ENCODE peak calls at places on chromosomes 3 and 15, in six cellular contexts. T, H, O, G, J and Y are unnamed samples.

GRCh38 chr15:70266412-70267089 is 168.8 kb upstream of the TLE3 start:
- DNase-seq in T (no peak), H (no peak), O (no peak), G (peak), J (peak), Y (no peak)

GRCh38 chr15:48695088-48695834 is 49.8 kb upstream of the FBN1 start:
- DNase-seq in T (no peak), H (no peak), O (peak), G (no peak), J (no peak), Y (peak)

GRCh38 chr3:148641712-148642111 is 56.0 kb upstream of the AGTR1 start:
- DNase-seq in T (no peak), H (no peak), O (no peak), G (no peak), J (peak), Y (no peak)

GRCh38 chr3:160677459-160677901 is 520 bp downstream of the ARL14 start:
- DNase-seq in T (no peak), H (no peak), O (peak), G (no peak), J (no peak), Y (no peak)

GRCh38 chr3:34200576-34200975 is 402.1 kb downstream of the PDCD6IP start:
- DNase-seq in T (no peak), H (no peak), O (no peak), G (no peak), J (no peak), Y (no peak)

GRCh38 chr3:5448816-5449215 is 261.3 kb downstream of the EDEM1 start:
- DNase-seq in T (no peak), H (no peak), O (no peak), G (no peak), J (no peak), Y (no peak)

GRCh38 chr3:64827391-64827790 is 139.6 kb upstream of the ADAMTS9 start:
- DNase-seq in T (no peak), H (no peak), O (no peak), G (no peak), J (no peak), Y (no peak)

GRCh38 chr15:98727115-98728040 is 79.0 kb downstream of the IGF1R start:
- DNase-seq in T (peak), H (peak), O (peak), G (peak), J (no peak), Y (peak)

GRCh38 chr15:60563539-60564404 is 84.8 kb upstream of the ICE2 start:
- DNase-seq in T (no peak), H (no peak), O (no peak), G (no peak), J (no peak), Y (no peak)

GRCh38 chr15:29852201-29852600 is 29.9 kb upstream of the TJP1 start:
- DNase-seq in T (no peak), H (no peak), O (no peak), G (no peak), J (no peak), Y (no peak)

GRCh38 chr3:126166009-126166408 is 14.4 kb downstream of the ALDH1L1 start:
- DNase-seq in T (no peak), H (no peak), O (no peak), G (no peak), J (no peak), Y (no peak)

GRCh38 chr3:183370391-183370790 is 58.0 kb downstream of the MCF2L2 start:
- DNase-seq in T (no peak), H (no peak), O (no peak), G (no peak), J (no peak), Y (peak)

GRCh38 chr3:39982665-39983357 is 173.4 kb downstream of the MYRIP start:
- DNase-seq in T (no peak), H (no peak), O (no peak), G (no peak), J (no peak), Y (no peak)

GRCh38 chr15:57324590-57324890 is 51.8 kb upstream of the CGNL1 start:
- DNase-seq in T (no peak), H (no peak), O (no peak), G (no peak), J (no peak), Y (no peak)

GRCh38 chr3:47428585-47429145 is 47.1 kb downstream of the SCAP start:
- DNase-seq in T (peak), H (no peak), O (no peak), G (no peak), J (no peak), Y (no peak)

GRCh38 chr3:81723732-81724313 is 37.6 kb downstream of the GBE1 start:
- DNase-seq in T (no peak), H (no peak), O (peak), G (no peak), J (no peak), Y (peak)

GRCh38 chr15:101126618-101127502 is 125.0 kb downstream of the CHSY1 start:
- DNase-seq in T (no peak), H (no peak), O (no peak), G (no peak), J (no peak), Y (no peak)

GRCh38 chr3:153232737-153233330 is 70.8 kb downstream of the RAP2B start:
- DNase-seq in T (no peak), H (no peak), O (peak), G (no peak), J (no peak), Y (no peak)

GRCh38 chr15:85383470-85384148 is 3.2 kb downstream of the AKAP13 start:
- DNase-seq in T (no peak), H (no peak), O (peak), G (no peak), J (no peak), Y (no peak)

GRCh38 chr3:76011121-76011520 is 225.8 kb upstream of the ZNF717 start:
- DNase-seq in T (no peak), H (no peak), O (no peak), G (no peak), J (no peak), Y (no peak)

GRCh38 chr15:82903511-82903910 is 49.0 kb downstream of the HOMER2 start:
- DNase-seq in T (no peak), H (no peak), O (no peak), G (no peak), J (no peak), Y (no peak)

GRCh38 chr15:89340586-89340985 is 6.0 kb upstream of the POLG start:
- DNase-seq in T (no peak), H (no peak), O (no peak), G (no peak), J (no peak), Y (no peak)

GRCh38 chr15:56341201-56341600 is 24.0 kb upstream of the TEX9 start:
- DNase-seq in T (no peak), H (no peak), O (no peak), G (no peak), J (no peak), Y (peak)

GRCh38 chr3:192897005-192897404 is 20.7 kb downstream of the MB21D2 start:
- DNase-seq in T (no peak), H (no peak), O (no peak), G (no peak), J (no peak), Y (no peak)

GRCh38 chr3:192896208-192896607 is 21.4 kb downstream of the MB21D2 start:
- DNase-seq in T (no peak), H (no peak), O (no peak), G (no peak), J (no peak), Y (no peak)

GRCh38 chr3:192902481-192903023 is 15.1 kb downstream of the MB21D2 start:
- DNase-seq in T (no peak), H (no peak), O (no peak), G (no peak), J (no peak), Y (no peak)

GRCh38 chr3:192901435-192901834 is 16.2 kb downstream of the MB21D2 start:
- DNase-seq in T (no peak), H (no peak), O (peak), G (no peak), J (no peak), Y (peak)

GRCh38 chr3:192899540-192899982 is 18.1 kb downstream of the MB21D2 start:
- DNase-seq in T (no peak), H (no peak), O (no peak), G (no peak), J (no peak), Y (no peak)
- H3K27ac ChIP-seq in T (no peak), H (no peak), O (peak), G (no peak), J (no peak), Y (no peak)

GRCh38 chr3:59313365-59313764 is 263.5 kb upstream of the CFAP20DC start:
- DNase-seq in T (peak), H (peak), O (no peak), G (peak), J (peak), Y (no peak)
- TF ChIP-seq CTCF in T (peak), H (peak), O (no peak), G (no peak), J (peak), Y (no peak)

DNA sequence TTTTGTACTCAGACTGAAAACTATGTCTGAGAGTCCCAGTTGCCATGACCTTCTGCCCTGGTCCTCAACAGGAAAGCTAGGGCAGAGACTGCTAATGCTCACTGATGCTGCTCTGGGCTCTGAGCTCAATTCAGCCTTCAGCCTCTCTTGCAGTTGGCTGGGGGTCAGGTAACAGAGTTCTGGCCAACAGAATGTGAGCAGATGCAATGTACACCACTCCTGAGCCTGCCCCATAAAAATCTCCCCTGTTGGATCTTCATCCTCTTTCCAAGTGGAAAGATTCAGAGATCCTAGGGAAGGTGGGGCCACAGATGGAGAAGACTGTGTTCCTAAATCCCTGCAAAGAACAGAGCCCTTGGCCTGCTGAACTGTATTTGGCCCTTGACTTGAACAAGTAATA is 87.8 kb downstream of the PDZRN3 start:
- DNase-seq in T (no peak), H (no peak), O (no peak), G (no peak), J (no peak), Y (no peak)
- H3K27ac ChIP-seq in T (no peak), H (no peak), O (no peak), G (no peak), J (no peak), Y (no peak)

GRCh38 chr15:90550919-90551318 is 21.2 kb downstream of the CRTC3 start:
- DNase-seq in T (no peak), H (no peak), O (no peak), G (no peak), J (peak), Y (peak)

GRCh38 chr15:90547545-90547944 is 17.8 kb downstream of the CRTC3 start:
- DNase-seq in T (no peak), H (no peak), O (no peak), G (no peak), J (no peak), Y (no peak)

GRCh38 chr15:90539789-90540188 is 10.1 kb downstream of the CRTC3 start:
- DNase-seq in T (no peak), H (no peak), O (no peak), G (no peak), J (no peak), Y (no peak)

GRCh38 chr15:90540768-90541167 is 11.0 kb downstream of the CRTC3 start:
- DNase-seq in T (no peak), H (no peak), O (no peak), G (no peak), J (no peak), Y (no peak)

GRCh38 chr15:90545095-90545494 is 15.4 kb downstream of the CRTC3 start:
- DNase-seq in T (no peak), H (no peak), O (peak), G (no peak), J (no peak), Y (no peak)
- TF ChIP-seq CTCF in T (peak), H (peak), O (no peak), G (no peak), J (no peak), Y (no peak)

DNA sequence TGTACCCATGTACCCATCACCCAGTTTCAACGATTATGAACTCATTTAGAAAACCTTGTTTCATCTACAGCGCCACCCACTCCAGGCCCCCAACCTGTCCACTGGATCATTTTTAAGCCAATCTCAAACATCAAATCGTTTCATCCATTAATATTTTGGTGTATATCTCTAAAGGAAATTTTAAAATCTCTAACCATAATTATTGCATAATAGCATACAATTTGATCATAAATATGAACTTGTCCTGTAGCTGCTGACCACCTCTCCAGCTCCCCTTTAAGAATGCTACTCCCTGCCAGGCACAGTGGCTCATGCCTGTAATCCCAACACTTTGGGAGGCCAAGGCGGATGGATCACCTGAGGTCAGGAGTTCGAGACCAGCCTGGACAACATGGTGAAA is 2.8 kb upstream of the C3orf70 start:
- DNase-seq in T (no peak), H (no peak), O (no peak), G (no peak), J (no peak), Y (no peak)
- H3K27ac ChIP-seq in T (no peak), H (no peak), O (no peak), G (no peak), J (no peak), Y (no peak)